ENCODE peak calls at places on chromosomes 1 and 21, in four cellular contexts. K, V, Q and A are unnamed samples.
A peak's percentile ranks its signal among the peaks of the same experiment; 100 is the strongest.

GRCh38 chr1:228081578-228082259 is 789 bp upstream of the ARF1 start:
- DNase-seq in K (no peak), V (no peak), Q (no peak), A (peak; percentile 59)

GRCh38 chr1:194570449-194570848 is 1384.0 kb upstream of the B3GALT2 start:
- DNase-seq in K (peak; percentile 20), V (no peak), Q (no peak), A (no peak)

GRCh38 chr21:26489781-26490180 is 83.3 kb downstream of the CYYR1 start:
- DNase-seq in K (no peak), V (no peak), Q (no peak), A (no peak)

GRCh38 chr1:245463392-245464165 is 308.8 kb downstream of the KIF26B start:
- DNase-seq in K (no peak), V (no peak), Q (no peak), A (no peak)

GRCh38 chr1:28571911-28572310 is 19.0 kb downstream of the TRNAU1AP start:
- DNase-seq in K (no peak), V (no peak), Q (no peak), A (no peak)

GRCh38 chr21:33642896-33643657 is 776 bp downstream of the ITSN1 start:
- DNase-seq in K (peak; percentile 36), V (no peak), Q (no peak), A (peak; percentile 49)

GRCh38 chr1:182527680-182528079 is 61.4 kb downstream of the RNASEL start:
- DNase-seq in K (no peak), V (no peak), Q (no peak), A (no peak)

GRCh38 chr1:5913078-5913845 is 79.0 kb downstream of the NPHP4 start:
- DNase-seq in K (peak; percentile 34), V (no peak), Q (no peak), A (no peak)

GRCh38 chr21:41235214-41235613 is 67.3 kb downstream of the BACE2 start:
- DNase-seq in K (no peak), V (no peak), Q (no peak), A (no peak)

GRCh38 chr21:25170681-25171080 is 436.6 kb downstream of the MRPL39 start:
- DNase-seq in K (no peak), V (no peak), Q (no peak), A (no peak)

GRCh38 chr1:188128761-188129160 is 1300.0 kb downstream of the PLA2G4A start:
- DNase-seq in K (peak; percentile 41), V (no peak), Q (no peak), A (no peak)

GRCh38 chr1:28056129-28056925 is 32.1 kb downstream of the EYA3 start:
- DNase-seq in K (no peak), V (no peak), Q (peak; percentile 69), A (no peak)

GRCh38 chr1:219560856-219561255 is 52.0 kb downstream of the ZC3H11B start:
- DNase-seq in K (no peak), V (no peak), Q (no peak), A (no peak)

GRCh38 chr1:222644649-222645005 is 26.7 kb downstream of the MIA3 start:
- DNase-seq in K (no peak), V (no peak), Q (no peak), A (no peak)

GRCh38 chr1:42750041-42750440 is 10.0 kb upstream of the CLDN19 start:
- DNase-seq in K (no peak), V (no peak), Q (no peak), A (no peak)

GRCh38 chr1:119225831-119226230 is 85.4 kb upstream of the WARS2 start:
- DNase-seq in K (no peak), V (no peak), Q (no peak), A (no peak)

GRCh38 chr1:20074725-20075171 is 4.8 kb downstream of the PLA2G5 start:
- DNase-seq in K (no peak), V (no peak), Q (no peak), A (no peak)

GRCh38 chr1:201516511-201517127 is 9.7 kb upstream of the CSRP1 start:
- DNase-seq in K (no peak), V (no peak), Q (no peak), A (no peak)

GRCh38 chr1:229943988-229944743 is 122.9 kb upstream of the GALNT2 start:
- DNase-seq in K (no peak), V (no peak), Q (no peak), A (no peak)

GRCh38 chr1:39643705-39644104 is 4.3 kb upstream of the HEYL start:
- DNase-seq in K (no peak), V (no peak), Q (no peak), A (no peak)

GRCh38 chr1:13407811-13408210 is 2.4 kb upstream of the PRAMEF20 start:
- DNase-seq in K (no peak), V (no peak), Q (no peak), A (no peak)

GRCh38 chr1:183416850-183417690 is 1.1 kb downstream of the NMNAT2 start:
- DNase-seq in K (peak; percentile 43), V (peak; percentile 31), Q (no peak), A (no peak)

GRCh38 chr1:153995640-153996039 is 5.1 kb downstream of the RPS27 start:
- DNase-seq in K (no peak), V (no peak), Q (no peak), A (no peak)

GRCh38 chr1:38152351-38153082 is 105.9 kb upstream of the POU3F1 start:
- DNase-seq in K (no peak), V (no peak), Q (peak; percentile 51), A (no peak)

GRCh38 chr1:62906428-62906886 is 122.5 kb downstream of the ATG4C start:
- DNase-seq in K (peak; percentile 11), V (peak; percentile 2), Q (no peak), A (peak; percentile 41)

GRCh38 chr1:54459140-54459539 is 52.9 kb upstream of the SSBP3 start:
- DNase-seq in K (no peak), V (no peak), Q (no peak), A (no peak)

GRCh38 chr1:201112173-201112731 is at the start of gene CACNA1S:
- DNase-seq in K (no peak), V (no peak), Q (no peak), A (no peak)

GRCh38 chr1:53765656-53766055 is 26.7 kb upstream of the GLIS1 start:
- DNase-seq in K (peak; percentile 72), V (no peak), Q (no peak), A (no peak)

GRCh38 chr1:41360074-41361027 is 883 bp upstream of the FOXO6 start:
- DNase-seq in K (no peak), V (no peak), Q (no peak), A (no peak)

GRCh38 chr1:203551550-203551949 is 57.6 kb downstream of the OPTC start:
- DNase-seq in K (peak; percentile 54), V (no peak), Q (no peak), A (no peak)

GRCh38 chr1:208344202-208344601 is 100.0 kb upstream of the PLXNA2 start:
- DNase-seq in K (no peak), V (no peak), Q (no peak), A (no peak)

GRCh38 chr1:208803371-208803811 is 559.2 kb upstream of the PLXNA2 start:
- DNase-seq in K (no peak), V (no peak), Q (no peak), A (no peak)

GRCh38 chr1:97489834-97490233 is 431.0 kb downstream of the DPYD start:
- DNase-seq in K (peak; percentile 49), V (peak; percentile 1), Q (no peak), A (no peak)

GRCh38 chr1:53893999-53894636 is at the start of gene DIO1:
- DNase-seq in K (no peak), V (no peak), Q (no peak), A (no peak)

GRCh38 chr21:45363921-45364463 is 41.0 kb upstream of the COL18A1 start:
- DNase-seq in K (peak; percentile 99), V (peak; percentile 86), Q (peak; percentile 8), A (peak; percentile 75)

GRCh38 chr1:64072089-64072835 is 131.2 kb upstream of the UBE2U start:
- DNase-seq in K (peak; percentile 29), V (no peak), Q (no peak), A (no peak)

GRCh38 chr1:185804206-185804605 is 70.0 kb downstream of the HMCN1 start:
- DNase-seq in K (peak; percentile 55), V (no peak), Q (no peak), A (no peak)

GRCh38 chr1:44524180-44524579 is 119.1 kb downstream of the RNF220 start:
- DNase-seq in K (no peak), V (no peak), Q (no peak), A (no peak)

GRCh38 chr1:44521378-44522080 is 116.5 kb downstream of the RNF220 start:
- DNase-seq in K (no peak), V (no peak), Q (no peak), A (peak; percentile 75)

GRCh38 chr1:44526295-44527073 is 121.4 kb downstream of the RNF220 start:
- DNase-seq in K (no peak), V (no peak), Q (no peak), A (peak; percentile 64)

GRCh38 chr1:44524655-44525530 is 119.8 kb downstream of the RNF220 start:
- DNase-seq in K (no peak), V (no peak), Q (no peak), A (no peak)

GRCh38 chr1:44523747-44524146 is 118.7 kb downstream of the RNF220 start:
- DNase-seq in K (no peak), V (no peak), Q (no peak), A (no peak)
- TF ChIP-seq ELK1 in K (no peak), V (no peak), Q (no peak), A (no peak)

GRCh38 chr21:43331962-43332458 is 94.9 kb downstream of the SIK1 start:
- DNase-seq in K (peak; percentile 99), V (peak; percentile 78), Q (no peak), A (no peak)
- TF ChIP-seq ELK1 in K (no peak), V (no peak), Q (no peak), A (no peak)

GRCh38 chr1:232291258-232291657 is 338.7 kb downstream of the SIPA1L2 start:
- DNase-seq in K (no peak), V (no peak), Q (no peak), A (no peak)
- TF ChIP-seq ELK1 in K (no peak), V (no peak), Q (no peak), A (no peak)

DNA sequence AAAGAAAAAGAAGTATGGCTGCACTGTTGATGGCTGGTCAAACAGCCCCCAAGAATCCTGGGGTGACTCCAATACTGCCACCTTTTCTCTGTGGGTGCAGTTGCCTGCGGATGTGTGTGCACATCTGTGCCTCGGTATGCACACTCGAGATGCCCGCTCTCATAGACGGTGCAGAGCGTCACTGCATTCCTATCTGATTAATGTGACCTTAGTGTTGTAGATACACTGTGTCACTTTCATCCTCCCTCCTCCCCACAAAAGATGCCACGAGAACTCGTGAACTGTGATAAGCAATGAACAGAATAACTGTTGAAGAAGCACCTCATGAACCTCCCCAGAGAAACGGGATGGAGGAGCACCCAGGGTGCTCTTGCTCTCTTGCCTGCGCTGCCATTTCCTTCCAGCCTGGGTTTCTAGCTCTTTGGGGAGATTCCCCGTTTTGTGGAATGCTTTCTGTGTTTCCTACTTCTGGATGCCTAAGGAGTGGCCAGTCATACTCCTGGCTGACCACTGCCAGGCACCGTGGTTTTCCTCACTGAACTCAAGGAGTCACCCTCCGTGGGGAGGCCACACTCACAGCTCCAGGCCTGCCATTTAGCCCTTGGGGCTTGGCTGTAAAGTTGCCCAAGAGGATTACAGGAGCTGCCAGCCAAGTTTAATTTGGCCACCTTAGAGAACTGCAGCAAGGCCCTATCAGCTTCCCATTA is 32.0 kb downstream of the NTPCR start:
- DNase-seq in K (peak; percentile 58), V (no peak), Q (no peak), A (no peak)
- TF ChIP-seq ELK1 in K (no peak), V (no peak), Q (no peak), A (no peak)

DNA sequence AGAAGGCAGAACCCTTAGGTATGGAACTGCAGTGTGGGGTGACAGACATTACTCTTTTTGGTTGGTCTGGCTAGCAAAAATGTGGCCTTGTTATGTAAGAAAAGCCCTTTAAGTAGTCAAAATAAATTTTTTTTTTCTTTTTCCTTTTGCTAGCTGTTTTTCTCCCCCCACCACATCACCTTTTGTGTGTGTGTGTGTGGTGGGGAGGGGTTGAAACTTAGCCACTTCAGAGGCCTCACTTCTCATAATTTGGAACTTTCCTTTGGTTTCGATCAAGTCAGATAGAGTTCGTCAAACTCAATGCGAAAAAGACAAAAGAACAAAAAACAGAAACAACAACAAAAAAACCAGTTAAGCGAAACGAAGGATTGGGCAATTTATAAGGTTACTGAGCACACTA is 1.9 kb upstream of the PRMT2 start:
- DNase-seq in K (no peak), V (no peak), Q (no peak), A (no peak)
- TF ChIP-seq ELK1 in K (no peak), V (no peak), Q (no peak), A (no peak)